ENCODE peak calls at places on chromosome 20, in six cellular contexts. One of them, this sample, is unnamed.

GRCh38 chr20:45254867-45255266 is 503 bp upstream of the SLPI start:
- DNase-seq in A549: peak; percentile 12
- DNase-seq in body of pancreas: no peak
- DNase-seq in GM12892: no peak
- DNase-seq in gastrocnemius medialis: peak; percentile 59
- DNase-seq in prostate gland: peak; percentile 46
- DNase-seq in this sample: no peak

GRCh38 chr20:13101701-13102100 is 92.9 kb downstream of the SPTLC3 start:
- DNase-seq in A549: no peak
- DNase-seq in body of pancreas: no peak
- DNase-seq in GM12892: no peak
- DNase-seq in gastrocnemius medialis: no peak
- DNase-seq in prostate gland: no peak
- DNase-seq in this sample: peak; percentile 36

GRCh38 chr20:49450281-49450707 is 32.2 kb downstream of the KCNB1 start:
- DNase-seq in A549: no peak
- DNase-seq in body of pancreas: no peak
- DNase-seq in GM12892: no peak
- DNase-seq in gastrocnemius medialis: no peak
- DNase-seq in prostate gland: no peak
- DNase-seq in this sample: no peak

GRCh38 chr20:11797161-11797560 is 120.5 kb upstream of the BTBD3 start:
- DNase-seq in A549: no peak
- DNase-seq in body of pancreas: no peak
- DNase-seq in GM12892: no peak
- DNase-seq in gastrocnemius medialis: no peak
- DNase-seq in prostate gland: no peak
- DNase-seq in this sample: no peak

GRCh38 chr20:17508756-17509155 is 22.4 kb downstream of the BFSP1 start:
- DNase-seq in A549: no peak
- DNase-seq in body of pancreas: no peak
- DNase-seq in GM12892: no peak
- DNase-seq in gastrocnemius medialis: no peak
- DNase-seq in prostate gland: no peak
- DNase-seq in this sample: no peak

GRCh38 chr20:34615477-34615876 is 57.0 kb downstream of the MAP1LC3A start:
- DNase-seq in A549: no peak
- DNase-seq in body of pancreas: no peak
- DNase-seq in GM12892: no peak
- DNase-seq in gastrocnemius medialis: no peak
- DNase-seq in prostate gland: no peak
- DNase-seq in this sample: no peak

GRCh38 chr20:2131366-2131765 is 29.7 kb downstream of the STK35 start:
- DNase-seq in A549: no peak
- DNase-seq in body of pancreas: no peak
- DNase-seq in GM12892: no peak
- DNase-seq in gastrocnemius medialis: no peak
- DNase-seq in prostate gland: no peak
- DNase-seq in this sample: no peak

GRCh38 chr20:15673206-15673605 is 900.0 kb downstream of the KIF16B start:
- DNase-seq in A549: no peak
- DNase-seq in body of pancreas: no peak
- DNase-seq in GM12892: no peak
- DNase-seq in gastrocnemius medialis: no peak
- DNase-seq in prostate gland: no peak
- DNase-seq in this sample: no peak

GRCh38 chr20:2873747-2874041 is 413 bp downstream of the PTPRA start:
- DNase-seq in A549: peak; percentile 35
- DNase-seq in body of pancreas: peak; percentile 43
- DNase-seq in GM12892: peak; percentile 51
- DNase-seq in gastrocnemius medialis: no peak
- DNase-seq in prostate gland: peak; percentile 25
- DNase-seq in this sample: peak; percentile 45

GRCh38 chr20:53774487-53775203 is 181.0 kb upstream of the ZNF217 start:
- DNase-seq in A549: peak; percentile 87
- DNase-seq in body of pancreas: no peak
- DNase-seq in GM12892: no peak
- DNase-seq in gastrocnemius medialis: no peak
- DNase-seq in prostate gland: no peak
- DNase-seq in this sample: peak; percentile 45

GRCh38 chr20:21033817-21034216 is 72.3 kb downstream of the LINC00237 start:
- DNase-seq in A549: no peak
- DNase-seq in body of pancreas: no peak
- DNase-seq in GM12892: no peak
- DNase-seq in gastrocnemius medialis: no peak
- DNase-seq in prostate gland: no peak
- DNase-seq in this sample: no peak

GRCh38 chr20:44552950-44553908 is 29.1 kb upstream of the PKIG start:
- DNase-seq in A549: no peak
- DNase-seq in body of pancreas: no peak
- DNase-seq in GM12892: no peak
- DNase-seq in gastrocnemius medialis: no peak
- DNase-seq in prostate gland: no peak
- DNase-seq in this sample: no peak

GRCh38 chr20:5504061-5504739 is 187.4 kb upstream of the PROKR2 start:
- DNase-seq in A549: no peak
- DNase-seq in body of pancreas: peak; percentile 71
- DNase-seq in GM12892: peak; percentile 26
- DNase-seq in gastrocnemius medialis: peak; percentile 36
- DNase-seq in prostate gland: no peak
- DNase-seq in this sample: no peak

GRCh38 chr20:56392282-56393132 is at the start of gene CSTF1:
- DNase-seq in A549: peak; percentile 100
- DNase-seq in body of pancreas: peak; percentile 99
- DNase-seq in GM12892: peak; percentile 98
- DNase-seq in gastrocnemius medialis: peak; percentile 100
- DNase-seq in prostate gland: peak; percentile 99
- DNase-seq in this sample: peak; percentile 98
- TF ChIP-seq POLR2A in A549: peak; percentile 76
- TF ChIP-seq POLR2A in body of pancreas: peak; percentile 66
- TF ChIP-seq POLR2A in GM12892: peak; percentile 70
- TF ChIP-seq POLR2A in gastrocnemius medialis: peak; percentile 52
- TF ChIP-seq POLR2A in prostate gland: peak; percentile 51
- TF ChIP-seq POLR2A in this sample: peak; percentile 62

GRCh38 chr20:48163521-48163920 is 378.2 kb upstream of the SULF2 start:
- DNase-seq in A549: no peak
- DNase-seq in body of pancreas: no peak
- DNase-seq in GM12892: no peak
- DNase-seq in gastrocnemius medialis: no peak
- DNase-seq in prostate gland: no peak
- DNase-seq in this sample: no peak
- TF ChIP-seq POLR2A in A549: no peak
- TF ChIP-seq POLR2A in body of pancreas: no peak
- TF ChIP-seq POLR2A in GM12892: no peak
- TF ChIP-seq POLR2A in gastrocnemius medialis: no peak
- TF ChIP-seq POLR2A in prostate gland: no peak
- TF ChIP-seq POLR2A in this sample: no peak

GRCh38 chr20:23636908-23637281 is 860 bp downstream of the CST3 start:
- DNase-seq in A549: no peak
- DNase-seq in body of pancreas: no peak
- DNase-seq in GM12892: no peak
- DNase-seq in gastrocnemius medialis: no peak
- DNase-seq in prostate gland: no peak
- DNase-seq in this sample: no peak

GRCh38 chr20:23639490-23639958 is 1.8 kb upstream of the CST3 start:
- DNase-seq in A549: no peak
- DNase-seq in body of pancreas: no peak
- DNase-seq in GM12892: no peak
- DNase-seq in gastrocnemius medialis: no peak
- DNase-seq in prostate gland: no peak
- DNase-seq in this sample: no peak

GRCh38 chr20:23638309-23638708 is 554 bp upstream of the CST3 start:
- DNase-seq in A549: no peak
- DNase-seq in body of pancreas: no peak
- DNase-seq in GM12892: no peak
- DNase-seq in gastrocnemius medialis: no peak
- DNase-seq in prostate gland: no peak
- DNase-seq in this sample: no peak

GRCh38 chr20:23636182-23636907 is 1.4 kb downstream of the CST3 start:
- DNase-seq in A549: no peak
- DNase-seq in body of pancreas: no peak
- DNase-seq in GM12892: no peak
- DNase-seq in gastrocnemius medialis: peak; percentile 82
- DNase-seq in prostate gland: no peak
- DNase-seq in this sample: no peak

GRCh38 chr20:23637282-23638221 is at the start of gene CST3:
- DNase-seq in A549: peak; percentile 97
- DNase-seq in body of pancreas: peak; percentile 90
- DNase-seq in GM12892: peak; percentile 50
- DNase-seq in gastrocnemius medialis: peak; percentile 94
- DNase-seq in prostate gland: peak; percentile 83
- DNase-seq in this sample: peak; percentile 92
- TF ChIP-seq POLR2A in A549: peak; percentile 99
- TF ChIP-seq POLR2A in body of pancreas: peak; percentile 85
- TF ChIP-seq POLR2A in GM12892: no peak
- TF ChIP-seq POLR2A in gastrocnemius medialis: peak; percentile 96
- TF ChIP-seq POLR2A in prostate gland: peak; percentile 75
- TF ChIP-seq POLR2A in this sample: peak; percentile 97

DNA sequence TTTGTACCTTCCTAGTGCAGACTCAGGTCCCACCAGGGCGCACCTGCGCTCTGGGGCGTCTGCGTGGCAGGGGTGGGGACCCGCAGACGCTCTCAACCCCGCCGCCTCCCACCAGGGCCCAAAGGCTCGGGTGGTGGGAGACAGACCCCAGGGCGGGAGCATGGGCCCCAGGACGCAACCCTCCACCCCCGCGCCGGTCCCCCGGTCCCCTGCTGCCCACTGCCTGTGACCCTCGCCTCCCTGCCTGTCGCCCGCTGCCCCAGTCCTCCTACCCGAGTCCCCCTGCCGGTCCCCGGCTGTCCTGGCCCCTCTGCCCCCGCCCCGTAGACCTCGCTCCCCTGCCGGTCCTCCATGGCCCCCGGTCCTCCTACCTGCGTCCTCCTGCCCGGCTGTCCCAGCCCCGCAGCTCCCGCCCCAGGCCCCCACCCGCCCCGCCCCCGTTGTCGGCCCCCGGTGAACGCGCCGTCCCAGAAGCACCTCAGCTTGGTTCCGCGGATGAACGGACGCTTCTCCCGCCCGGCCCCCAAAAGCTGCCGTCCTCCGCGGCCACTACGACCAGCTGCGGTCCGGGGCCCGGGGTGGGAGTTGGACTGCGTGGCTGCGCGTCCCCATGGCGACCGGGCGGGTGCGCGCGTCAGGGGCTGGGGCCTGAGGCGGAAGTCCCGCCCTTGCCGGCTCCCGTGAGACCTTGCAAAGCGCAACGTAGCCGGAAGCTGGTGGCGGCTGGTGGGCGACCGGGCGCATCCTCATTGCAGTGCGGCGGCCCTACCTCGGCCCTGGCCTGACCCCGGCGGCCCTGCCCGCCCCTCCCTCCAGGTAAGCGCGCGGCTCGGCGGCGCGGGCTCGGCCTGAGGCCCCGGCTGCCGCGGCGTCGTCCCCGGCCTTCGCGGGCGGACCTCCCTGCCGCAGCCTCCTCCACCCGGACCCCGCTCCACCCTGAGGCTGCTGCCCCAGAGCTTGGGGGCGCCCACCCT is at the start of gene ARFGAP1:
- DNase-seq in A549: peak; percentile 88
- DNase-seq in body of pancreas: peak; percentile 92
- DNase-seq in GM12892: peak; percentile 99
- DNase-seq in gastrocnemius medialis: peak; percentile 80
- DNase-seq in prostate gland: peak; percentile 88
- DNase-seq in this sample: peak; percentile 97
- TF ChIP-seq POLR2A in A549: peak; percentile 78
- TF ChIP-seq POLR2A in body of pancreas: peak; percentile 52
- TF ChIP-seq POLR2A in GM12892: peak; percentile 86
- TF ChIP-seq POLR2A in gastrocnemius medialis: peak; percentile 57
- TF ChIP-seq POLR2A in prostate gland: peak; percentile 66
- TF ChIP-seq POLR2A in this sample: peak; percentile 92

GRCh38 chr20:31567380-31567720 is 37.7 kb upstream of the ID1 start:
- DNase-seq in A549: no peak
- DNase-seq in body of pancreas: no peak
- DNase-seq in GM12892: no peak
- DNase-seq in gastrocnemius medialis: no peak
- DNase-seq in prostate gland: no peak
- DNase-seq in this sample: no peak

GRCh38 chr20:31569163-31570020 is 35.7 kb upstream of the ID1 start:
- DNase-seq in A549: no peak
- DNase-seq in body of pancreas: peak; percentile 65
- DNase-seq in GM12892: no peak
- DNase-seq in gastrocnemius medialis: peak; percentile 55
- DNase-seq in prostate gland: no peak
- DNase-seq in this sample: no peak

GRCh38 chr20:31568041-31568731 is 36.9 kb upstream of the ID1 start:
- DNase-seq in A549: no peak
- DNase-seq in body of pancreas: no peak
- DNase-seq in GM12892: no peak
- DNase-seq in gastrocnemius medialis: no peak
- DNase-seq in prostate gland: no peak
- DNase-seq in this sample: no peak

GRCh38 chr20:31570021-31570463 is 35.0 kb upstream of the ID1 start:
- DNase-seq in A549: no peak
- DNase-seq in body of pancreas: no peak
- DNase-seq in GM12892: no peak
- DNase-seq in gastrocnemius medialis: no peak
- DNase-seq in prostate gland: no peak
- DNase-seq in this sample: no peak

DNA sequence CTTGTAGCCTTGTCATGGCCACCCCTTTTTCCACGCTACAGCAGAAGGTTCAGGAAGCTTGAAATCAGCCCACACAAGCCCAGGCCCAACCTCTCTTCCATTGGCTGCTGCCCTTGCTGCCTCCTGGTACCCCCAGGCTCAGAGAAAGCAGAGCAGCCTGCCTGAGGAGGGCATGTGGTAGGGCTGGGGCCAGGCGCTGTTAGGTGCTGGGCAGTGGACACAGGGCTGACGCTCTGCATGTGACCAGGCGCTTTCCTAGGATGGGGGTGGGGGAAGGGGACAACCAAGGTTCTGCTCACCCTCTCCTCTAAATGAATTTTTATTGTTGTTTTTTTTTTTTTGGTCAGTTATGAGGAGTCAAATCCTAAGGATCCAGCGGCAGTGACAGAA is 36.3 kb upstream of the ID1 start:
- DNase-seq in A549: no peak
- DNase-seq in body of pancreas: no peak
- DNase-seq in GM12892: no peak
- DNase-seq in gastrocnemius medialis: no peak
- DNase-seq in prostate gland: no peak
- DNase-seq in this sample: no peak
- TF ChIP-seq POLR2A in A549: no peak
- TF ChIP-seq POLR2A in body of pancreas: no peak
- TF ChIP-seq POLR2A in GM12892: no peak
- TF ChIP-seq POLR2A in gastrocnemius medialis: no peak
- TF ChIP-seq POLR2A in prostate gland: no peak
- TF ChIP-seq POLR2A in this sample: no peak

DNA sequence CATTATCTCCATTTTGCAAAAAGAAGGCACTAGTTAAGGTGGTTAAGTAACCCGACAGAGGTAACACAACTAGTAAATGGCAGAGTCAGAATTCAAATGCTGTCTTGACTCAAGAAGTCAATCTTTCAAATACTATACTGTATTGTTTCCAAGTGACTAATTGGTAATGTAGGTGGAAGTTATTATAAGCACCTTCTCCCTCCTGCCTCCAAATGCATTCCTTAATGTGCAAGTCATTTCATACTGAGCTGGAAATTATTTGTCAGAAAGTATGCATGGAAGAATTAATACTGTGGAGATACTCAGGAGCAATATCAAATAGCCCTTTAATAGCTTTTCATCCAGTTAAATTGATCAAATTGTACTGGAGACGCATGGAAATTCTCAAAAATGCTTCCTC is 579.0 kb downstream of the DOK5 start:
- DNase-seq in A549: no peak
- DNase-seq in body of pancreas: no peak
- DNase-seq in GM12892: no peak
- DNase-seq in gastrocnemius medialis: no peak
- DNase-seq in prostate gland: no peak
- DNase-seq in this sample: no peak
- TF ChIP-seq POLR2A in A549: no peak
- TF ChIP-seq POLR2A in body of pancreas: no peak
- TF ChIP-seq POLR2A in GM12892: no peak
- TF ChIP-seq POLR2A in gastrocnemius medialis: no peak
- TF ChIP-seq POLR2A in prostate gland: no peak
- TF ChIP-seq POLR2A in this sample: no peak

This sample was measured in H54.